ENCODE peak calls at places on chromosome 10, in six cellular contexts. One of them, this sample, is unnamed.

GRCh38 chr10:6579193-6579903 is 728 bp downstream of the PRKCQ start:
- DNase-seq in HCT116: no peak
- DNase-seq in spleen: no peak
- DNase-seq in stomach: no peak
- DNase-seq in sigmoid colon: no peak
- DNase-seq in transverse colon: no peak
- DNase-seq in this sample: no peak

GRCh38 chr10:4581929-4582328 is 244.1 kb upstream of the AKR1E2 start:
- DNase-seq in HCT116: no peak
- DNase-seq in spleen: no peak
- DNase-seq in stomach: no peak
- DNase-seq in sigmoid colon: no peak
- DNase-seq in transverse colon: no peak
- DNase-seq in this sample: no peak

GRCh38 chr10:90418869-90419652 is 438.8 kb downstream of the HTR7 start:
- DNase-seq in HCT116: peak; percentile 8
- DNase-seq in spleen: no peak
- DNase-seq in stomach: no peak
- DNase-seq in sigmoid colon: no peak
- DNase-seq in transverse colon: no peak
- DNase-seq in this sample: no peak

GRCh38 chr10:77045046-77045445 is 592.6 kb downstream of the KCNMA1 start:
- DNase-seq in HCT116: no peak
- DNase-seq in spleen: no peak
- DNase-seq in stomach: no peak
- DNase-seq in sigmoid colon: no peak
- DNase-seq in transverse colon: no peak
- DNase-seq in this sample: no peak

GRCh38 chr10:85420501-85421191 is 945.9 kb downstream of the GRID1 start:
- DNase-seq in HCT116: no peak
- DNase-seq in spleen: no peak
- DNase-seq in stomach: no peak
- DNase-seq in sigmoid colon: no peak
- DNase-seq in transverse colon: no peak
- DNase-seq in this sample: no peak

GRCh38 chr10:100307716-100308115 is 21.2 kb upstream of the BLOC1S2 start:
- DNase-seq in HCT116: no peak
- DNase-seq in spleen: no peak
- DNase-seq in stomach: no peak
- DNase-seq in sigmoid colon: no peak
- DNase-seq in transverse colon: no peak
- DNase-seq in this sample: no peak

GRCh38 chr10:91198781-91199180 is 21.7 kb upstream of the PCGF5 start:
- DNase-seq in HCT116: no peak
- DNase-seq in spleen: no peak
- DNase-seq in stomach: no peak
- DNase-seq in sigmoid colon: no peak
- DNase-seq in transverse colon: no peak
- DNase-seq in this sample: no peak

GRCh38 chr10:73244866-73245477 is 2.1 kb downstream of the DNAJC9 start:
- DNase-seq in HCT116: no peak
- DNase-seq in spleen: no peak
- DNase-seq in stomach: no peak
- DNase-seq in sigmoid colon: no peak
- DNase-seq in transverse colon: no peak
- DNase-seq in this sample: no peak

GRCh38 chr10:122658356-122659049 is 41.1 kb downstream of the C10orf120 start:
- DNase-seq in HCT116: no peak
- DNase-seq in spleen: peak; percentile 47
- DNase-seq in stomach: no peak
- DNase-seq in sigmoid colon: peak; percentile 53
- DNase-seq in transverse colon: no peak
- DNase-seq in this sample: no peak

GRCh38 chr10:100882681-100883321 is 30.0 kb upstream of the SLF2 start:
- DNase-seq in HCT116: no peak
- DNase-seq in spleen: no peak
- DNase-seq in stomach: no peak
- DNase-seq in sigmoid colon: no peak
- DNase-seq in transverse colon: no peak
- DNase-seq in this sample: no peak

GRCh38 chr10:46287846-46288480 is 1.2 kb downstream of the ANTXRL start:
- DNase-seq in HCT116: no peak
- DNase-seq in spleen: peak; percentile 18
- DNase-seq in stomach: no peak
- DNase-seq in sigmoid colon: peak; percentile 10
- DNase-seq in transverse colon: no peak
- DNase-seq in this sample: peak; percentile 81

GRCh38 chr10:102546606-102547310 is 43.0 kb downstream of the SUFU start:
- DNase-seq in HCT116: no peak
- DNase-seq in spleen: no peak
- DNase-seq in stomach: no peak
- DNase-seq in sigmoid colon: no peak
- DNase-seq in transverse colon: no peak
- DNase-seq in this sample: no peak

GRCh38 chr10:1488970-1489548 is 248.3 kb downstream of the ADARB2 start:
- DNase-seq in HCT116: no peak
- DNase-seq in spleen: peak; percentile 90
- DNase-seq in stomach: no peak
- DNase-seq in sigmoid colon: no peak
- DNase-seq in transverse colon: peak; percentile 45
- DNase-seq in this sample: no peak

GRCh38 chr10:31145986-31146385 is 114.3 kb upstream of the ZNF438 start:
- DNase-seq in HCT116: no peak
- DNase-seq in spleen: no peak
- DNase-seq in stomach: no peak
- DNase-seq in sigmoid colon: no peak
- DNase-seq in transverse colon: no peak
- DNase-seq in this sample: no peak

GRCh38 chr10:31147220-31147608 is 115.5 kb upstream of the ZNF438 start:
- DNase-seq in HCT116: peak; percentile 26
- DNase-seq in spleen: no peak
- DNase-seq in stomach: no peak
- DNase-seq in sigmoid colon: no peak
- DNase-seq in transverse colon: no peak
- DNase-seq in this sample: no peak

GRCh38 chr10:31143331-31143935 is 111.8 kb upstream of the ZNF438 start:
- DNase-seq in HCT116: no peak
- DNase-seq in spleen: no peak
- DNase-seq in stomach: no peak
- DNase-seq in sigmoid colon: no peak
- DNase-seq in transverse colon: no peak
- DNase-seq in this sample: no peak

GRCh38 chr10:31148955-31149354 is 117.3 kb upstream of the ZNF438 start:
- DNase-seq in HCT116: no peak
- DNase-seq in spleen: no peak
- DNase-seq in stomach: no peak
- DNase-seq in sigmoid colon: no peak
- DNase-seq in transverse colon: no peak
- DNase-seq in this sample: no peak

GRCh38 chr10:31146496-31147219 is 115.0 kb upstream of the ZNF438 start:
- DNase-seq in HCT116: peak; percentile 60
- DNase-seq in spleen: no peak
- DNase-seq in stomach: no peak
- DNase-seq in sigmoid colon: peak; percentile 78
- DNase-seq in transverse colon: no peak
- DNase-seq in this sample: no peak
- TF ChIP-seq POLR2AphosphoS5 in HCT116: no peak
- TF ChIP-seq POLR2AphosphoS5 in spleen: peak; percentile 59
- TF ChIP-seq POLR2AphosphoS5 in stomach: no peak
- TF ChIP-seq POLR2AphosphoS5 in sigmoid colon: no peak
- TF ChIP-seq POLR2AphosphoS5 in transverse colon: no peak
- TF ChIP-seq POLR2AphosphoS5 in this sample: no peak

GRCh38 chr10:124737708-124738107 is 6.5 kb downstream of the FAM53B start:
- DNase-seq in HCT116: no peak
- DNase-seq in spleen: no peak
- DNase-seq in stomach: no peak
- DNase-seq in sigmoid colon: no peak
- DNase-seq in transverse colon: no peak
- DNase-seq in this sample: no peak

GRCh38 chr10:124736491-124737136 is 7.6 kb downstream of the FAM53B start:
- DNase-seq in HCT116: no peak
- DNase-seq in spleen: peak; percentile 86
- DNase-seq in stomach: peak; percentile 75
- DNase-seq in sigmoid colon: peak; percentile 95
- DNase-seq in transverse colon: peak; percentile 86
- DNase-seq in this sample: peak; percentile 46

GRCh38 chr10:124735491-124736286 is 8.5 kb downstream of the FAM53B start:
- DNase-seq in HCT116: no peak
- DNase-seq in spleen: peak; percentile 75
- DNase-seq in stomach: no peak
- DNase-seq in sigmoid colon: no peak
- DNase-seq in transverse colon: no peak
- DNase-seq in this sample: no peak

GRCh38 chr10:124738441-124738840 is 5.7 kb downstream of the FAM53B start:
- DNase-seq in HCT116: no peak
- DNase-seq in spleen: no peak
- DNase-seq in stomach: no peak
- DNase-seq in sigmoid colon: peak; percentile 83
- DNase-seq in transverse colon: no peak
- DNase-seq in this sample: no peak

GRCh38 chr10:124737221-124737620 is 7.0 kb downstream of the FAM53B start:
- DNase-seq in HCT116: no peak
- DNase-seq in spleen: no peak
- DNase-seq in stomach: no peak
- DNase-seq in sigmoid colon: no peak
- DNase-seq in transverse colon: no peak
- DNase-seq in this sample: no peak
- H3K4me1 ChIP-seq in HCT116: peaks cover 29% of the 10 kb centered on the region
- H3K4me1 ChIP-seq in spleen: peaks cover 100% of the 10 kb centered on the region
- H3K4me1 ChIP-seq in stomach: peaks cover 100% of the 10 kb centered on the region
- H3K4me1 ChIP-seq in sigmoid colon: peaks cover 99% of the 10 kb centered on the region
- H3K4me1 ChIP-seq in transverse colon: peaks cover 95% of the 10 kb centered on the region
- H3K4me1 ChIP-seq in this sample: peaks cover 11% of the 10 kb centered on the region

DNA sequence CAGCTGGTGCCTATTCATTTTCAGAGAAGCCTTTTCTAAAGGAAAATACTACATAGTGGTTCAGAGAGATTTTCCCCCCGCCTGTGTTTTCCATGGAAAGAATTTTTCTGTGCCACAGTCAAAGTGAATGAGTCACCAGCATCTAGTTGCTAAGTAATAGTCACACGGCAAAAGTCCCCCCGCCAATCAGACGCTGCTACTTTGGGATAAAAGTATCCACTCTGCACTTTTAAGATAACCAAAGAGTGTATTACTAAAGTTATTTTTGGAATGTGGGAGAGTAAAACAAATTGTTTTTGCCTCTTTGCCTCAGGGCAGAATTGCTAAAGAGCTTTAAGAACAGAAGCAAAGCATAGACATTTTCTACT is 23.5 kb downstream of the ABLIM1 start:
- DNase-seq in HCT116: peak; percentile 58
- DNase-seq in spleen: no peak
- DNase-seq in stomach: no peak
- DNase-seq in sigmoid colon: peak; percentile 82
- DNase-seq in transverse colon: no peak
- DNase-seq in this sample: no peak
- H3K4me3 ChIP-seq in HCT116: peak overlapping the region; percentile 6
- H3K4me3 ChIP-seq in spleen: no peak overlapping the region
- H3K4me3 ChIP-seq in stomach: no peak overlapping the region
- H3K4me3 ChIP-seq in sigmoid colon: no peak overlapping the region
- H3K4me3 ChIP-seq in transverse colon: no peak overlapping the region
- H3K4me3 ChIP-seq in this sample: no peak overlapping the region

GRCh38 chr10:59774451-59774850 is 21.2 kb upstream of the MRLN start:
- DNase-seq in HCT116: no peak
- DNase-seq in spleen: no peak
- DNase-seq in stomach: no peak
- DNase-seq in sigmoid colon: no peak
- DNase-seq in transverse colon: no peak
- DNase-seq in this sample: no peak
- TF ChIP-seq POLR2AphosphoS5 in HCT116: no peak
- TF ChIP-seq POLR2AphosphoS5 in spleen: no peak
- TF ChIP-seq POLR2AphosphoS5 in stomach: no peak
- TF ChIP-seq POLR2AphosphoS5 in sigmoid colon: no peak
- TF ChIP-seq POLR2AphosphoS5 in transverse colon: no peak
- TF ChIP-seq POLR2AphosphoS5 in this sample: no peak

GRCh38 chr10:12382157-12382548 is 32.8 kb downstream of the CAMK1D start:
- DNase-seq in HCT116: no peak
- DNase-seq in spleen: no peak
- DNase-seq in stomach: no peak
- DNase-seq in sigmoid colon: no peak
- DNase-seq in transverse colon: no peak
- DNase-seq in this sample: no peak

GRCh38 chr10:12381536-12382156 is 32.3 kb downstream of the CAMK1D start:
- DNase-seq in HCT116: no peak
- DNase-seq in spleen: no peak
- DNase-seq in stomach: no peak
- DNase-seq in sigmoid colon: no peak
- DNase-seq in transverse colon: no peak
- DNase-seq in this sample: no peak

GRCh38 chr10:12384906-12385305 is 35.6 kb downstream of the CAMK1D start:
- DNase-seq in HCT116: no peak
- DNase-seq in spleen: no peak
- DNase-seq in stomach: no peak
- DNase-seq in sigmoid colon: no peak
- DNase-seq in transverse colon: no peak
- DNase-seq in this sample: no peak

GRCh38 chr10:12380999-12381398 is 31.7 kb downstream of the CAMK1D start:
- DNase-seq in HCT116: no peak
- DNase-seq in spleen: no peak
- DNase-seq in stomach: no peak
- DNase-seq in sigmoid colon: no peak
- DNase-seq in transverse colon: no peak
- DNase-seq in this sample: no peak

GRCh38 chr10:12382956-12383531 is 33.7 kb downstream of the CAMK1D start:
- DNase-seq in HCT116: no peak
- DNase-seq in spleen: no peak
- DNase-seq in stomach: no peak
- DNase-seq in sigmoid colon: no peak
- DNase-seq in transverse colon: no peak
- DNase-seq in this sample: no peak
- H3K4me1 ChIP-seq in HCT116: no peaks in the 10 kb centered on the region
- H3K4me1 ChIP-seq in spleen: peaks cover under 1% of the 10 kb centered on the region
- H3K4me1 ChIP-seq in stomach: peaks cover 2% of the 10 kb centered on the region
- H3K4me1 ChIP-seq in sigmoid colon: peaks cover 2% of the 10 kb centered on the region
- H3K4me1 ChIP-seq in transverse colon: no peaks in the 10 kb centered on the region
- H3K4me1 ChIP-seq in this sample: no peaks in the 10 kb centered on the region